ENCODE peak calls at places on chromosomes 12 and 14, in nine cellular contexts. One of them, this sample, is unnamed.
A peak's percentile ranks its signal among the peaks of the same experiment; 100 is the strongest.

GRCh38 chr12:59250766-59251165 is 330.5 kb upstream of the LRIG3 start:
- DNase-seq in CD8-positive, alpha-beta T cell: no peak
- DNase-seq in sigmoid colon: no peak
- DNase-seq in CD8-positive, alpha-beta memory T cell: no peak
- DNase-seq in lower lobe of right lung: no peak
- DNase-seq in uterus: no peak
- DNase-seq in neural progenitor cell: no peak
- DNase-seq in pancreas: no peak
- DNase-seq in transverse colon: no peak
- DNase-seq in this sample: no peak

GRCh38 chr14:68561531-68562007 is 231.3 kb downstream of the ZFP36L1 start:
- DNase-seq in CD8-positive, alpha-beta T cell: no peak
- DNase-seq in pancreas: no peak
- DNase-seq in CD8-positive, alpha-beta memory T cell: no peak
- DNase-seq in lower lobe of right lung: no peak
- DNase-seq in sigmoid colon: peak; percentile 68
- DNase-seq in neural progenitor cell: no peak
- DNase-seq in transverse colon: no peak
- DNase-seq in uterus: no peak
- DNase-seq in this sample: no peak

GRCh38 chr14:104735830-104736642 is 12.0 kb downstream of the ADSS1 start:
- DNase-seq in sigmoid colon: peak; percentile 92
- DNase-seq in neural progenitor cell: no peak
- DNase-seq in CD8-positive, alpha-beta memory T cell: no peak
- DNase-seq in transverse colon: peak; percentile 48
- DNase-seq in pancreas: no peak
- DNase-seq in uterus: peak; percentile 80
- DNase-seq in lower lobe of right lung: peak; percentile 89
- DNase-seq in CD8-positive, alpha-beta T cell: no peak
- DNase-seq in this sample: peak; percentile 36

GRCh38 chr14:33103489-33103888 is 164.8 kb downstream of the NPAS3 start:
- DNase-seq in pancreas: no peak
- DNase-seq in uterus: no peak
- DNase-seq in sigmoid colon: no peak
- DNase-seq in lower lobe of right lung: no peak
- DNase-seq in CD8-positive, alpha-beta T cell: no peak
- DNase-seq in transverse colon: no peak
- DNase-seq in neural progenitor cell: no peak
- DNase-seq in CD8-positive, alpha-beta memory T cell: no peak
- DNase-seq in this sample: no peak

GRCh38 chr12:13095266-13095995 is 8.0 kb downstream of the GSG1 start:
- DNase-seq in CD8-positive, alpha-beta T cell: no peak
- DNase-seq in transverse colon: no peak
- DNase-seq in sigmoid colon: no peak
- DNase-seq in pancreas: no peak
- DNase-seq in lower lobe of right lung: no peak
- DNase-seq in CD8-positive, alpha-beta memory T cell: no peak
- DNase-seq in uterus: no peak
- DNase-seq in neural progenitor cell: no peak
- DNase-seq in this sample: no peak

GRCh38 chr14:55141812-55142211 is 12.8 kb downstream of the LGALS3 start:
- DNase-seq in sigmoid colon: no peak
- DNase-seq in transverse colon: no peak
- DNase-seq in neural progenitor cell: no peak
- DNase-seq in pancreas: no peak
- DNase-seq in uterus: no peak
- DNase-seq in CD8-positive, alpha-beta T cell: no peak
- DNase-seq in CD8-positive, alpha-beta memory T cell: no peak
- DNase-seq in lower lobe of right lung: no peak
- DNase-seq in this sample: no peak

GRCh38 chr14:91294153-91294552 is 49.6 kb upstream of the GPR68 start:
- DNase-seq in uterus: no peak
- DNase-seq in transverse colon: no peak
- DNase-seq in sigmoid colon: no peak
- DNase-seq in CD8-positive, alpha-beta T cell: no peak
- DNase-seq in CD8-positive, alpha-beta memory T cell: no peak
- DNase-seq in lower lobe of right lung: peak; percentile 5
- DNase-seq in pancreas: no peak
- DNase-seq in neural progenitor cell: no peak
- DNase-seq in this sample: no peak

GRCh38 chr12:124939428-124940142 is 25.1 kb upstream of the UBC start:
- DNase-seq in CD8-positive, alpha-beta memory T cell: peak; percentile 76
- DNase-seq in CD8-positive, alpha-beta T cell: peak; percentile 93
- DNase-seq in transverse colon: peak; percentile 90
- DNase-seq in pancreas: peak; percentile 81
- DNase-seq in sigmoid colon: peak; percentile 95
- DNase-seq in neural progenitor cell: peak; percentile 93
- DNase-seq in uterus: peak; percentile 91
- DNase-seq in lower lobe of right lung: peak; percentile 86
- DNase-seq in this sample: peak; percentile 91

DNA sequence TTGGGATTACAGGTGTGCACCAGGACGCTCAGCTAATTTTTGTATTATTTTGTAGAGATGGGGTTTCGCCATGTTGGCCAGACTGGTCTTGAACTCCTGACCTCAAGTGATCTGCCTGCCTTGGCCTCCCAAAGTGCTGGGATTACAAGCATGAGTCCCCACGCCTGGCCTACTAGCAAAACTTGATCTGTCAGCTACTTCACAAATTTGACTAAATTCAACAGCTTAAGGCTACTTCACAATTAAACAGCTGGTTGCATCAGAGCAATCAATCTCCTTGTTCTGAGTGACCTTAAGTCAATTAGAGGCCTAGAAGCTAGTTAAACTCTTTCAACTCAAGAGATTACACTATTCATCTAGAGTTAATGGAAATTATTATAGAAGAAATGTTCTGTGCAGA is 12.2 kb downstream of the COQ10A start:
- DNase-seq in pancreas: no peak
- DNase-seq in neural progenitor cell: no peak
- DNase-seq in uterus: no peak
- DNase-seq in sigmoid colon: no peak
- DNase-seq in lower lobe of right lung: no peak
- DNase-seq in CD8-positive, alpha-beta T cell: no peak
- DNase-seq in transverse colon: no peak
- DNase-seq in CD8-positive, alpha-beta memory T cell: no peak
- DNase-seq in this sample: no peak
- H3K36me3 ChIP-seq in pancreas: peaks cover 13% of the 10 kb centered on the region
- H3K36me3 ChIP-seq in neural progenitor cell: peaks cover 5% of the 10 kb centered on the region
- H3K36me3 ChIP-seq in uterus: no peaks in the 10 kb centered on the region
- H3K36me3 ChIP-seq in sigmoid colon: peaks cover 44% of the 10 kb centered on the region
- H3K36me3 ChIP-seq in lower lobe of right lung: peaks cover 100% of the 10 kb centered on the region
- H3K36me3 ChIP-seq in CD8-positive, alpha-beta T cell: peaks cover 48% of the 10 kb centered on the region
- H3K36me3 ChIP-seq in transverse colon: peaks cover 86% of the 10 kb centered on the region
- H3K36me3 ChIP-seq in CD8-positive, alpha-beta memory T cell: peaks cover 62% of the 10 kb centered on the region
- H3K36me3 ChIP-seq in this sample: peaks cover 85% of the 10 kb centered on the region

GRCh38 chr14:65019944-65020566 is 33.4 kb downstream of the FNTB start:
- DNase-seq in CD8-positive, alpha-beta memory T cell: no peak
- DNase-seq in CD8-positive, alpha-beta T cell: no peak
- DNase-seq in sigmoid colon: no peak
- DNase-seq in uterus: peak; percentile 31
- DNase-seq in pancreas: peak; percentile 38
- DNase-seq in transverse colon: peak; percentile 28
- DNase-seq in lower lobe of right lung: no peak
- DNase-seq in neural progenitor cell: peak; percentile 81
- DNase-seq in this sample: peak; percentile 72
- H3K27ac ChIP-seq in CD8-positive, alpha-beta memory T cell: no peak overlapping the region
- H3K27ac ChIP-seq in CD8-positive, alpha-beta T cell: no peak overlapping the region
- H3K27ac ChIP-seq in sigmoid colon: no peak overlapping the region
- H3K27ac ChIP-seq in uterus: peak overlapping the region; percentile 11
- H3K27ac ChIP-seq in pancreas: no peak overlapping the region
- H3K27ac ChIP-seq in transverse colon: no peak overlapping the region
- H3K27ac ChIP-seq in lower lobe of right lung: no peak overlapping the region
- H3K27ac ChIP-seq in neural progenitor cell: no peak overlapping the region
- H3K27ac ChIP-seq in this sample: no peak overlapping the region

GRCh38 chr12:49051373-49051764 is 9.2 kb downstream of the KMT2D start:
- DNase-seq in uterus: no peak
- DNase-seq in sigmoid colon: no peak
- DNase-seq in pancreas: no peak
- DNase-seq in lower lobe of right lung: peak; percentile 29
- DNase-seq in neural progenitor cell: no peak
- DNase-seq in CD8-positive, alpha-beta memory T cell: no peak
- DNase-seq in CD8-positive, alpha-beta T cell: no peak
- DNase-seq in transverse colon: no peak
- DNase-seq in this sample: no peak

GRCh38 chr12:49048953-49049352 is 11.6 kb downstream of the KMT2D start:
- DNase-seq in sigmoid colon: no peak
- DNase-seq in lower lobe of right lung: peak; percentile 25
- DNase-seq in neural progenitor cell: no peak
- DNase-seq in CD8-positive, alpha-beta T cell: no peak
- DNase-seq in uterus: no peak
- DNase-seq in pancreas: no peak
- DNase-seq in CD8-positive, alpha-beta memory T cell: no peak
- DNase-seq in transverse colon: no peak
- DNase-seq in this sample: no peak

GRCh38 chr12:49050507-49051372 is 9.9 kb downstream of the KMT2D start:
- DNase-seq in transverse colon: no peak
- DNase-seq in neural progenitor cell: no peak
- DNase-seq in CD8-positive, alpha-beta memory T cell: no peak
- DNase-seq in pancreas: no peak
- DNase-seq in uterus: no peak
- DNase-seq in lower lobe of right lung: peak; percentile 17
- DNase-seq in sigmoid colon: no peak
- DNase-seq in CD8-positive, alpha-beta T cell: no peak
- DNase-seq in this sample: no peak

GRCh38 chr12:49051777-49052438 is 8.7 kb downstream of the KMT2D start:
- DNase-seq in neural progenitor cell: no peak
- DNase-seq in uterus: no peak
- DNase-seq in pancreas: no peak
- DNase-seq in CD8-positive, alpha-beta memory T cell: no peak
- DNase-seq in CD8-positive, alpha-beta T cell: no peak
- DNase-seq in transverse colon: no peak
- DNase-seq in lower lobe of right lung: peak; percentile 34
- DNase-seq in sigmoid colon: no peak
- DNase-seq in this sample: no peak

DNA sequence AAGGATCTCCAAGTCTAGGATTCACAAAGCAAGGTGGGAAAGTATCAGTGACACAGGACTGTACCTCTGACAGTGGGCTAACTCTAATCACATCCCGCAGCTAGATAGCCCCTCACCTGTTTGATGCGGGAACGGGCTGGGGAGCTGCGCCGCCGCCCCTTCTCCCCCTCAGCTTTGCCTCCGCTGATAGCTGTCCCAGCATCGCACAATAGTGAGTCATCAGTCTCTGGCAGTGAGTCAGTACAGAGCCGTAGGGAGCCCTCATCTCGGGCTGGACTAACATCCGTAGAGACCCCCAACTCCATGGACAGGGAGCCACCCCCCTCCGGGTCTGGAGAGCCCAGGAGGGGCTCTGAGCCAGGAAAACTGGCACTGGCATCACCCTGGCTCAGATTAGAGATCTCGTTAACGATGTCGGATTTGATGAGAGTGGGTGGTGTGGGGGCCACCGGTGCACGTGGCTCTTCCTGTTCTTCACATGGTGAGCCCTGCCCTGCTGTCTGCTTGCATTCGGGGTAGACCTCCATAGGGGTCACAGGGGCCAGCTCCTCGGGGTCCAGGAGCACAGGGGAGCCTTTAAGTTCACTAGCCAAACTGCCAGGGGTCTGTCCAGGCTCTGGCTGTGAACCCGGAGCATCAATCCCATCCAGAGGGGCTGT is 10.9 kb downstream of the KMT2D start:
- DNase-seq in neural progenitor cell: no peak
- DNase-seq in CD8-positive, alpha-beta memory T cell: no peak
- DNase-seq in sigmoid colon: no peak
- DNase-seq in pancreas: no peak
- DNase-seq in transverse colon: no peak
- DNase-seq in lower lobe of right lung: peak; percentile 30
- DNase-seq in uterus: no peak
- DNase-seq in CD8-positive, alpha-beta T cell: no peak
- DNase-seq in this sample: peak; percentile 77
- H3K36me3 ChIP-seq in neural progenitor cell: no peaks in the 10 kb centered on the region
- H3K36me3 ChIP-seq in CD8-positive, alpha-beta memory T cell: peaks cover 88% of the 10 kb centered on the region
- H3K36me3 ChIP-seq in sigmoid colon: peaks cover 70% of the 10 kb centered on the region
- H3K36me3 ChIP-seq in pancreas: peaks cover 12% of the 10 kb centered on the region
- H3K36me3 ChIP-seq in transverse colon: peaks cover 84% of the 10 kb centered on the region
- H3K36me3 ChIP-seq in lower lobe of right lung: peaks cover 100% of the 10 kb centered on the region
- H3K36me3 ChIP-seq in uterus: no peaks in the 10 kb centered on the region
- H3K36me3 ChIP-seq in CD8-positive, alpha-beta T cell: peaks cover 83% of the 10 kb centered on the region
- H3K36me3 ChIP-seq in this sample: peaks cover 90% of the 10 kb centered on the region

GRCh38 chr12:1662761-1663439 is 28.0 kb upstream of the ADIPOR2 start:
- DNase-seq in CD8-positive, alpha-beta memory T cell: peak; percentile 13
- DNase-seq in transverse colon: peak; percentile 86
- DNase-seq in sigmoid colon: peak; percentile 78
- DNase-seq in uterus: peak; percentile 27
- DNase-seq in pancreas: peak; percentile 78
- DNase-seq in neural progenitor cell: peak; percentile 89
- DNase-seq in lower lobe of right lung: peak; percentile 80
- DNase-seq in CD8-positive, alpha-beta T cell: no peak
- DNase-seq in this sample: no peak
- H3K27ac ChIP-seq in CD8-positive, alpha-beta memory T cell: no peak overlapping the region
- H3K27ac ChIP-seq in transverse colon: peak overlapping the region; percentile 91
- H3K27ac ChIP-seq in sigmoid colon: peak overlapping the region; percentile 51
- H3K27ac ChIP-seq in uterus: peak overlapping the region; percentile 31
- H3K27ac ChIP-seq in pancreas: peak overlapping the region; percentile 77
- H3K27ac ChIP-seq in neural progenitor cell: no peak overlapping the region
- H3K27ac ChIP-seq in lower lobe of right lung: peak overlapping the region; percentile 76
- H3K27ac ChIP-seq in CD8-positive, alpha-beta T cell: no peak overlapping the region
- H3K27ac ChIP-seq in this sample: no peak overlapping the region

GRCh38 chr12:11861155-11861863 is 209.4 kb upstream of the BCL2L14 start:
- DNase-seq in CD8-positive, alpha-beta memory T cell: no peak
- DNase-seq in sigmoid colon: no peak
- DNase-seq in lower lobe of right lung: no peak
- DNase-seq in pancreas: no peak
- DNase-seq in CD8-positive, alpha-beta T cell: no peak
- DNase-seq in uterus: no peak
- DNase-seq in neural progenitor cell: peak; percentile 10
- DNase-seq in transverse colon: no peak
- DNase-seq in this sample: no peak
- H3K36me3 ChIP-seq in CD8-positive, alpha-beta memory T cell: no peaks in the 10 kb centered on the region
- H3K36me3 ChIP-seq in sigmoid colon: no peaks in the 10 kb centered on the region
- H3K36me3 ChIP-seq in lower lobe of right lung: peaks cover 16% of the 10 kb centered on the region
- H3K36me3 ChIP-seq in pancreas: no peaks in the 10 kb centered on the region
- H3K36me3 ChIP-seq in CD8-positive, alpha-beta T cell: no peaks in the 10 kb centered on the region
- H3K36me3 ChIP-seq in uterus: no peaks in the 10 kb centered on the region
- H3K36me3 ChIP-seq in neural progenitor cell: no peaks in the 10 kb centered on the region
- H3K36me3 ChIP-seq in transverse colon: peaks cover 5% of the 10 kb centered on the region
- H3K36me3 ChIP-seq in this sample: peaks cover 3% of the 10 kb centered on the region

DNA sequence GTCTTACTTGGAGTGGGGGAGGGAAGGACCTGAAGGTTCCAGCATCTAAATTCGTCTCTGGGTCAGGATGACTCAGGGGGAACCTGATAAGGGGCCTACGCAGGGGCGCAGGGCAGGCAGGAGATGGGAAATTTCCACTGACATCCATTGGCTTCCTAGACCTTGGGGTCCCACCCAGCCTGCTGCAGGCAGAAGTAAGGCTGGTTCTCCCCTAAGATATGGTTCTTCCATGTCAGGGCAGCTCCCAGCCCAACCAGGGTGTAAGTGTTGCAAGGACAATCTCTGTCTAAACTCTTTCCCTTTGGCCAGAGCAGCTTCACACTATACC is 2.1 kb upstream of the NDRG2 start:
- DNase-seq in CD8-positive, alpha-beta T cell: no peak
- DNase-seq in pancreas: no peak
- DNase-seq in lower lobe of right lung: no peak
- DNase-seq in transverse colon: no peak
- DNase-seq in neural progenitor cell: no peak
- DNase-seq in CD8-positive, alpha-beta memory T cell: no peak
- DNase-seq in sigmoid colon: no peak
- DNase-seq in uterus: peak; percentile 75
- DNase-seq in this sample: no peak
- H3K27ac ChIP-seq in CD8-positive, alpha-beta T cell: no peak overlapping the region
- H3K27ac ChIP-seq in pancreas: no peak overlapping the region
- H3K27ac ChIP-seq in lower lobe of right lung: peak overlapping the region; percentile 85
- H3K27ac ChIP-seq in transverse colon: peak overlapping the region; percentile 91
- H3K27ac ChIP-seq in neural progenitor cell: no peak overlapping the region
- H3K27ac ChIP-seq in CD8-positive, alpha-beta memory T cell: peak overlapping the region; percentile 29
- H3K27ac ChIP-seq in sigmoid colon: peak overlapping the region; percentile 93
- H3K27ac ChIP-seq in uterus: peak overlapping the region; percentile 99
- H3K27ac ChIP-seq in this sample: no peak overlapping the region

This sample was measured in brain microvascular endothelial cell.